ENCODE peak calls at places on chromosome 10, in ten cellular contexts. One of them, this sample, is unnamed.

GRCh38 chr10:127157506-127158205 is 38.7 kb downstream of the INSYN2A start:
- DNase-seq in uterus: no peak
- DNase-seq in C1 segment of cervical spinal cord: no peak
- DNase-seq in CD8-positive, alpha-beta memory T cell: no peak
- DNase-seq in mucosa of gallbladder: no peak
- DNase-seq in RCC 7860: no peak
- DNase-seq in activated CD4-positive, alpha-beta memory T cell treated with anti-CD3 and anti-CD28 coated beads, Interleukin-2, amount 10 ng/mL, durations not matched to agents 7 days and 5 days: no peak
- DNase-seq in fibroblast of gingiva: no peak
- DNase-seq in foreskin fibroblast: no peak
- DNase-seq in NCI-H1417: no peak
- DNase-seq in this sample: no peak

GRCh38 chr10:75038335-75038734 is 73.1 kb upstream of the SAMD8 start:
- DNase-seq in uterus: peak; percentile 73
- DNase-seq in C1 segment of cervical spinal cord: no peak
- DNase-seq in CD8-positive, alpha-beta memory T cell: no peak
- DNase-seq in mucosa of gallbladder: no peak
- DNase-seq in RCC 7860: no peak
- DNase-seq in activated CD4-positive, alpha-beta memory T cell treated with anti-CD3 and anti-CD28 coated beads, Interleukin-2, amount 10 ng/mL, durations not matched to agents 7 days and 5 days: no peak
- DNase-seq in fibroblast of gingiva: no peak
- DNase-seq in foreskin fibroblast: peak; percentile 60
- DNase-seq in NCI-H1417: no peak
- DNase-seq in this sample: no peak

GRCh38 chr10:14481752-14482151 is 151.0 kb upstream of the FRMD4A start:
- DNase-seq in uterus: no peak
- DNase-seq in C1 segment of cervical spinal cord: peak; percentile 33
- DNase-seq in CD8-positive, alpha-beta memory T cell: no peak
- DNase-seq in mucosa of gallbladder: no peak
- DNase-seq in RCC 7860: no peak
- DNase-seq in activated CD4-positive, alpha-beta memory T cell treated with anti-CD3 and anti-CD28 coated beads, Interleukin-2, amount 10 ng/mL, durations not matched to agents 7 days and 5 days: no peak
- DNase-seq in fibroblast of gingiva: no peak
- DNase-seq in foreskin fibroblast: no peak
- DNase-seq in NCI-H1417: peak; percentile 47
- DNase-seq in this sample: no peak

GRCh38 chr10:43219848-43220247 is 47.0 kb downstream of the RASGEF1A start:
- DNase-seq in uterus: no peak
- DNase-seq in C1 segment of cervical spinal cord: no peak
- DNase-seq in CD8-positive, alpha-beta memory T cell: no peak
- DNase-seq in mucosa of gallbladder: no peak
- DNase-seq in RCC 7860: no peak
- DNase-seq in activated CD4-positive, alpha-beta memory T cell treated with anti-CD3 and anti-CD28 coated beads, Interleukin-2, amount 10 ng/mL, durations not matched to agents 7 days and 5 days: no peak
- DNase-seq in fibroblast of gingiva: no peak
- DNase-seq in foreskin fibroblast: no peak
- DNase-seq in NCI-H1417: peak; percentile 32
- DNase-seq in this sample: peak; percentile 5

GRCh38 chr10:126904807-126905686 is at the start of gene DOCK1:
- DNase-seq in uterus: peak; percentile 63
- DNase-seq in C1 segment of cervical spinal cord: peak; percentile 49
- DNase-seq in CD8-positive, alpha-beta memory T cell: no peak
- DNase-seq in mucosa of gallbladder: peak; percentile 65
- DNase-seq in RCC 7860: peak; percentile 48
- DNase-seq in activated CD4-positive, alpha-beta memory T cell treated with anti-CD3 and anti-CD28 coated beads, Interleukin-2, amount 10 ng/mL, durations not matched to agents 7 days and 5 days: no peak
- DNase-seq in fibroblast of gingiva: peak; percentile 65
- DNase-seq in foreskin fibroblast: peak; percentile 65
- DNase-seq in NCI-H1417: no peak
- DNase-seq in this sample: no peak

GRCh38 chr10:122316224-122316884 is 45.3 kb downstream of the BTBD16 start:
- DNase-seq in uterus: no peak
- DNase-seq in C1 segment of cervical spinal cord: no peak
- DNase-seq in CD8-positive, alpha-beta memory T cell: no peak
- DNase-seq in mucosa of gallbladder: no peak
- DNase-seq in RCC 7860: no peak
- DNase-seq in activated CD4-positive, alpha-beta memory T cell treated with anti-CD3 and anti-CD28 coated beads, Interleukin-2, amount 10 ng/mL, durations not matched to agents 7 days and 5 days: no peak
- DNase-seq in fibroblast of gingiva: no peak
- DNase-seq in foreskin fibroblast: no peak
- DNase-seq in NCI-H1417: no peak
- DNase-seq in this sample: no peak

GRCh38 chr10:78577673-78578072 is 491.1 kb upstream of the ZMIZ1 start:
- DNase-seq in uterus: peak; percentile 6
- DNase-seq in C1 segment of cervical spinal cord: peak; percentile 20
- DNase-seq in CD8-positive, alpha-beta memory T cell: no peak
- DNase-seq in mucosa of gallbladder: no peak
- DNase-seq in RCC 7860: no peak
- DNase-seq in activated CD4-positive, alpha-beta memory T cell treated with anti-CD3 and anti-CD28 coated beads, Interleukin-2, amount 10 ng/mL, durations not matched to agents 7 days and 5 days: no peak
- DNase-seq in fibroblast of gingiva: no peak
- DNase-seq in foreskin fibroblast: no peak
- DNase-seq in NCI-H1417: no peak
- DNase-seq in this sample: no peak

GRCh38 chr10:74310652-74311257 is 159.7 kb downstream of the ADK start:
- DNase-seq in uterus: no peak
- DNase-seq in C1 segment of cervical spinal cord: no peak
- DNase-seq in CD8-positive, alpha-beta memory T cell: no peak
- DNase-seq in mucosa of gallbladder: no peak
- DNase-seq in RCC 7860: no peak
- DNase-seq in activated CD4-positive, alpha-beta memory T cell treated with anti-CD3 and anti-CD28 coated beads, Interleukin-2, amount 10 ng/mL, durations not matched to agents 7 days and 5 days: no peak
- DNase-seq in fibroblast of gingiva: no peak
- DNase-seq in foreskin fibroblast: no peak
- DNase-seq in NCI-H1417: peak; percentile 20
- DNase-seq in this sample: no peak

GRCh38 chr10:46546591-46547330 is 9.7 kb downstream of the GPRIN2 start:
- DNase-seq in uterus: no peak
- DNase-seq in C1 segment of cervical spinal cord: no peak
- DNase-seq in CD8-positive, alpha-beta memory T cell: no peak
- DNase-seq in mucosa of gallbladder: no peak
- DNase-seq in RCC 7860: no peak
- DNase-seq in activated CD4-positive, alpha-beta memory T cell treated with anti-CD3 and anti-CD28 coated beads, Interleukin-2, amount 10 ng/mL, durations not matched to agents 7 days and 5 days: no peak
- DNase-seq in fibroblast of gingiva: no peak
- DNase-seq in foreskin fibroblast: no peak
- DNase-seq in NCI-H1417: no peak
- DNase-seq in this sample: peak; percentile 19

GRCh38 chr10:114525368-114525949 is 121.2 kb upstream of the AFAP1L2 start:
- DNase-seq in uterus: no peak
- DNase-seq in C1 segment of cervical spinal cord: no peak
- DNase-seq in CD8-positive, alpha-beta memory T cell: peak; percentile 53
- DNase-seq in mucosa of gallbladder: no peak
- DNase-seq in RCC 7860: peak; percentile 24
- DNase-seq in activated CD4-positive, alpha-beta memory T cell treated with anti-CD3 and anti-CD28 coated beads, Interleukin-2, amount 10 ng/mL, durations not matched to agents 7 days and 5 days: no peak
- DNase-seq in fibroblast of gingiva: no peak
- DNase-seq in foreskin fibroblast: no peak
- DNase-seq in NCI-H1417: peak; percentile 36
- DNase-seq in this sample: no peak

GRCh38 chr10:59817806-59818205 is 64.6 kb upstream of the MRLN start:
- DNase-seq in uterus: no peak
- DNase-seq in C1 segment of cervical spinal cord: no peak
- DNase-seq in CD8-positive, alpha-beta memory T cell: no peak
- DNase-seq in mucosa of gallbladder: no peak
- DNase-seq in RCC 7860: no peak
- DNase-seq in activated CD4-positive, alpha-beta memory T cell treated with anti-CD3 and anti-CD28 coated beads, Interleukin-2, amount 10 ng/mL, durations not matched to agents 7 days and 5 days: no peak
- DNase-seq in fibroblast of gingiva: peak; percentile 52
- DNase-seq in foreskin fibroblast: no peak
- DNase-seq in NCI-H1417: no peak
- DNase-seq in this sample: no peak

GRCh38 chr10:130127612-130128607 is 8.3 kb upstream of the GLRX3 start:
- DNase-seq in uterus: peak; percentile 46
- DNase-seq in C1 segment of cervical spinal cord: peak; percentile 21
- DNase-seq in CD8-positive, alpha-beta memory T cell: peak; percentile 47
- DNase-seq in mucosa of gallbladder: peak; percentile 56
- DNase-seq in RCC 7860: peak; percentile 48
- DNase-seq in activated CD4-positive, alpha-beta memory T cell treated with anti-CD3 and anti-CD28 coated beads, Interleukin-2, amount 10 ng/mL, durations not matched to agents 7 days and 5 days: peak; percentile 55
- DNase-seq in fibroblast of gingiva: peak; percentile 49
- DNase-seq in foreskin fibroblast: peak; percentile 57
- DNase-seq in NCI-H1417: peak; percentile 73
- DNase-seq in this sample: peak; percentile 63

GRCh38 chr10:16439294-16439693 is 2.5 kb downstream of the PTER start:
- DNase-seq in uterus: no peak
- DNase-seq in C1 segment of cervical spinal cord: no peak
- DNase-seq in CD8-positive, alpha-beta memory T cell: no peak
- DNase-seq in mucosa of gallbladder: no peak
- DNase-seq in RCC 7860: no peak
- DNase-seq in activated CD4-positive, alpha-beta memory T cell treated with anti-CD3 and anti-CD28 coated beads, Interleukin-2, amount 10 ng/mL, durations not matched to agents 7 days and 5 days: no peak
- DNase-seq in fibroblast of gingiva: peak; percentile 77
- DNase-seq in foreskin fibroblast: peak; percentile 10
- DNase-seq in NCI-H1417: no peak
- DNase-seq in this sample: no peak

GRCh38 chr10:71812016-71812912 is 38.8 kb downstream of the PSAP start:
- DNase-seq in uterus: peak; percentile 66
- DNase-seq in C1 segment of cervical spinal cord: peak; percentile 66
- DNase-seq in CD8-positive, alpha-beta memory T cell: peak; percentile 68
- DNase-seq in mucosa of gallbladder: peak; percentile 68
- DNase-seq in RCC 7860: peak; percentile 17
- DNase-seq in activated CD4-positive, alpha-beta memory T cell treated with anti-CD3 and anti-CD28 coated beads, Interleukin-2, amount 10 ng/mL, durations not matched to agents 7 days and 5 days: peak; percentile 81
- DNase-seq in fibroblast of gingiva: peak; percentile 26
- DNase-seq in foreskin fibroblast: peak; percentile 26
- DNase-seq in NCI-H1417: peak; percentile 1
- DNase-seq in this sample: peak; percentile 84

GRCh38 chr10:29668628-29669027 is 33.9 kb upstream of the SVIL start:
- DNase-seq in uterus: no peak
- DNase-seq in C1 segment of cervical spinal cord: no peak
- DNase-seq in CD8-positive, alpha-beta memory T cell: no peak
- DNase-seq in mucosa of gallbladder: no peak
- DNase-seq in RCC 7860: peak; percentile 58
- DNase-seq in activated CD4-positive, alpha-beta memory T cell treated with anti-CD3 and anti-CD28 coated beads, Interleukin-2, amount 10 ng/mL, durations not matched to agents 7 days and 5 days: no peak
- DNase-seq in fibroblast of gingiva: no peak
- DNase-seq in foreskin fibroblast: no peak
- DNase-seq in NCI-H1417: no peak
- DNase-seq in this sample: no peak

GRCh38 chr10:7853226-7853891 is 35.1 kb downstream of the TAF3 start:
- DNase-seq in uterus: no peak
- DNase-seq in C1 segment of cervical spinal cord: no peak
- DNase-seq in CD8-positive, alpha-beta memory T cell: no peak
- DNase-seq in mucosa of gallbladder: no peak
- DNase-seq in RCC 7860: no peak
- DNase-seq in activated CD4-positive, alpha-beta memory T cell treated with anti-CD3 and anti-CD28 coated beads, Interleukin-2, amount 10 ng/mL, durations not matched to agents 7 days and 5 days: no peak
- DNase-seq in fibroblast of gingiva: no peak
- DNase-seq in foreskin fibroblast: no peak
- DNase-seq in NCI-H1417: no peak
- DNase-seq in this sample: no peak

GRCh38 chr10:11242443-11243386 is 225.0 kb downstream of the CELF2 start:
- DNase-seq in uterus: no peak
- DNase-seq in C1 segment of cervical spinal cord: no peak
- DNase-seq in CD8-positive, alpha-beta memory T cell: no peak
- DNase-seq in mucosa of gallbladder: no peak
- DNase-seq in RCC 7860: no peak
- DNase-seq in activated CD4-positive, alpha-beta memory T cell treated with anti-CD3 and anti-CD28 coated beads, Interleukin-2, amount 10 ng/mL, durations not matched to agents 7 days and 5 days: no peak
- DNase-seq in fibroblast of gingiva: no peak
- DNase-seq in foreskin fibroblast: peak; percentile 41
- DNase-seq in NCI-H1417: no peak
- DNase-seq in this sample: no peak

GRCh38 chr10:124629410-124629809 is 114.8 kb downstream of the FAM53B start:
- DNase-seq in uterus: no peak
- DNase-seq in C1 segment of cervical spinal cord: no peak
- DNase-seq in CD8-positive, alpha-beta memory T cell: no peak
- DNase-seq in mucosa of gallbladder: no peak
- DNase-seq in RCC 7860: no peak
- DNase-seq in activated CD4-positive, alpha-beta memory T cell treated with anti-CD3 and anti-CD28 coated beads, Interleukin-2, amount 10 ng/mL, durations not matched to agents 7 days and 5 days: no peak
- DNase-seq in fibroblast of gingiva: no peak
- DNase-seq in foreskin fibroblast: no peak
- DNase-seq in NCI-H1417: no peak
- DNase-seq in this sample: no peak

GRCh38 chr10:84214612-84215235 is 10.6 kb downstream of the LRIT2 start:
- DNase-seq in uterus: no peak
- DNase-seq in C1 segment of cervical spinal cord: no peak
- DNase-seq in CD8-positive, alpha-beta memory T cell: no peak
- DNase-seq in mucosa of gallbladder: no peak
- DNase-seq in RCC 7860: no peak
- DNase-seq in activated CD4-positive, alpha-beta memory T cell treated with anti-CD3 and anti-CD28 coated beads, Interleukin-2, amount 10 ng/mL, durations not matched to agents 7 days and 5 days: peak; percentile 55
- DNase-seq in fibroblast of gingiva: no peak
- DNase-seq in foreskin fibroblast: no peak
- DNase-seq in NCI-H1417: peak; percentile 2
- DNase-seq in this sample: peak; percentile 61

GRCh38 chr10:86346169-86346793 is 20.3 kb downstream of the GRID1 start:
- DNase-seq in uterus: no peak
- DNase-seq in C1 segment of cervical spinal cord: no peak
- DNase-seq in CD8-positive, alpha-beta memory T cell: no peak
- DNase-seq in mucosa of gallbladder: no peak
- DNase-seq in RCC 7860: no peak
- DNase-seq in activated CD4-positive, alpha-beta memory T cell treated with anti-CD3 and anti-CD28 coated beads, Interleukin-2, amount 10 ng/mL, durations not matched to agents 7 days and 5 days: no peak
- DNase-seq in fibroblast of gingiva: no peak
- DNase-seq in foreskin fibroblast: no peak
- DNase-seq in NCI-H1417: peak; percentile 31
- DNase-seq in this sample: no peak

GRCh38 chr10:118447478-118447877 is 105.4 kb upstream of the FAM204A start:
- DNase-seq in uterus: peak; percentile 51
- DNase-seq in C1 segment of cervical spinal cord: peak; percentile 1
- DNase-seq in CD8-positive, alpha-beta memory T cell: no peak
- DNase-seq in mucosa of gallbladder: peak; percentile 43
- DNase-seq in RCC 7860: no peak
- DNase-seq in activated CD4-positive, alpha-beta memory T cell treated with anti-CD3 and anti-CD28 coated beads, Interleukin-2, amount 10 ng/mL, durations not matched to agents 7 days and 5 days: no peak
- DNase-seq in fibroblast of gingiva: peak; percentile 11
- DNase-seq in foreskin fibroblast: peak; percentile 21
- DNase-seq in NCI-H1417: no peak
- DNase-seq in this sample: no peak

GRCh38 chr10:125936331-125936730 is 40.0 kb downstream of the FANK1 start:
- DNase-seq in uterus: no peak
- DNase-seq in C1 segment of cervical spinal cord: no peak
- DNase-seq in CD8-positive, alpha-beta memory T cell: no peak
- DNase-seq in mucosa of gallbladder: no peak
- DNase-seq in RCC 7860: no peak
- DNase-seq in activated CD4-positive, alpha-beta memory T cell treated with anti-CD3 and anti-CD28 coated beads, Interleukin-2, amount 10 ng/mL, durations not matched to agents 7 days and 5 days: no peak
- DNase-seq in fibroblast of gingiva: no peak
- DNase-seq in foreskin fibroblast: no peak
- DNase-seq in NCI-H1417: no peak
- DNase-seq in this sample: no peak

GRCh38 chr10:103569877-103570276 is 76.4 kb downstream of the NEURL1 start:
- DNase-seq in uterus: peak; percentile 57
- DNase-seq in C1 segment of cervical spinal cord: no peak
- DNase-seq in CD8-positive, alpha-beta memory T cell: no peak
- DNase-seq in mucosa of gallbladder: peak; percentile 32
- DNase-seq in RCC 7860: no peak
- DNase-seq in activated CD4-positive, alpha-beta memory T cell treated with anti-CD3 and anti-CD28 coated beads, Interleukin-2, amount 10 ng/mL, durations not matched to agents 7 days and 5 days: no peak
- DNase-seq in fibroblast of gingiva: no peak
- DNase-seq in foreskin fibroblast: no peak
- DNase-seq in NCI-H1417: no peak
- DNase-seq in this sample: no peak

GRCh38 chr10:17273403-17273802 is 45.4 kb downstream of the VIM start:
- DNase-seq in uterus: no peak
- DNase-seq in C1 segment of cervical spinal cord: no peak
- DNase-seq in CD8-positive, alpha-beta memory T cell: no peak
- DNase-seq in mucosa of gallbladder: no peak
- DNase-seq in RCC 7860: peak; percentile 66
- DNase-seq in activated CD4-positive, alpha-beta memory T cell treated with anti-CD3 and anti-CD28 coated beads, Interleukin-2, amount 10 ng/mL, durations not matched to agents 7 days and 5 days: no peak
- DNase-seq in fibroblast of gingiva: no peak
- DNase-seq in foreskin fibroblast: peak; percentile 59
- DNase-seq in NCI-H1417: no peak
- DNase-seq in this sample: no peak

This sample was measured in activated naive CD4-positive, alpha-beta T cell treated with anti-CD3 and anti-CD28 coated beads, Interleukin-2, amount 10 ng/mL, durations not matched to agents 7 days and 5 days.